ENCODE peak calls at places on chromosomes 3 and 15, in eight cellular contexts. A is GM23248, B is HCT116, H is GM23338, O is OCI-LY7, Z is PC-3, I is MM.1S, R is neural progenitor cell. F is an unnamed sample.

GRCh38 chr3:126133606-126134005 is 46.8 kb downstream of the ALDH1L1 start:
- DNase-seq in A (no peak), I (no peak), H (no peak), R (no peak), O (no peak), B (no peak), Z (no peak), F (no peak)

GRCh38 chr15:49379996-49380395 is 43.0 kb upstream of the FGF7 start:
- DNase-seq in A (no peak), O (no peak), R (no peak), H (peak; percentile 18), B (no peak), I (no peak), Z (no peak), F (no peak)

GRCh38 chr3:190326930-190327329 is 4.7 kb upstream of the CLDN1 start:
- DNase-seq in R (no peak), I (no peak), O (no peak), A (peak; percentile 52), Z (peak; percentile 22), H (no peak), B (no peak), F (no peak)

GRCh38 chr3:182124716-182125115 is 413.0 kb downstream of the SOX2 start:
- DNase-seq in Z (no peak), R (no peak), O (no peak), H (no peak), A (no peak), I (no peak), B (no peak), F (no peak)

GRCh38 chr15:40343512-40343911 is 2.8 kb upstream of the CCDC9B start:
- DNase-seq in H (no peak), R (no peak), A (peak; percentile 94), O (no peak), I (no peak), B (no peak), Z (peak; percentile 97), F (peak; percentile 60)

GRCh38 chr3:194051554-194052175 is 84.3 kb upstream of the HES1 start:
- DNase-seq in I (no peak), B (no peak), A (no peak), H (no peak), Z (no peak), R (no peak), O (no peak), F (no peak)

GRCh38 chr3:143720381-143720780 is 127.9 kb downstream of the SLC9A9 start:
- DNase-seq in A (no peak), R (no peak), Z (no peak), I (no peak), H (no peak), O (no peak), B (no peak), F (no peak)

GRCh38 chr15:84034831-84035753 is 200.5 kb upstream of the GOLGA6L4 start:
- DNase-seq in O (peak; percentile 27), Z (peak; percentile 70), A (peak; percentile 54), I (peak; percentile 41), R (peak; percentile 42), H (peak; percentile 83), B (peak; percentile 46), F (peak; percentile 58)

GRCh38 chr15:85414037-85414436 is 33.6 kb downstream of the AKAP13 start:
- DNase-seq in Z (no peak), A (no peak), I (no peak), R (no peak), B (no peak), H (no peak), O (no peak), F (no peak)

GRCh38 chr3:65549626-65549959 is 489.1 kb downstream of the MAGI1 start:
- DNase-seq in I (no peak), H (no peak), Z (no peak), B (no peak), A (no peak), O (no peak), R (no peak), F (no peak)

GRCh38 chr3:41519746-41520145 is 320.4 kb downstream of the CTNNB1 start:
- DNase-seq in R (no peak), I (no peak), O (no peak), A (peak; percentile 29), H (no peak), B (no peak), Z (no peak), F (no peak)

GRCh38 chr3:194879991-194880939 is 194.6 kb downstream of the FAM43A start:
- DNase-seq in A (peak; percentile 70), H (no peak), O (no peak), R (no peak), Z (peak; percentile 11), B (no peak), I (no peak), F (no peak)

GRCh38 chr15:32716960-32717289 is 879 bp upstream of the GREM1 start:
- DNase-seq in I (no peak), A (no peak), H (no peak), O (no peak), Z (no peak), B (no peak), R (no peak), F (no peak)

GRCh38 chr15:32721594-32721993 is 3.8 kb downstream of the GREM1 start:
- DNase-seq in O (no peak), R (no peak), I (no peak), Z (no peak), A (peak; percentile 81), B (no peak), H (no peak), F (no peak)

GRCh38 chr15:32717290-32718081 is at the start of gene GREM1:
- DNase-seq in O (no peak), R (peak; percentile 90), A (peak; percentile 84), H (peak; percentile 79), Z (no peak), B (no peak), I (no peak), F (peak; percentile 38)

GRCh38 chr15:32718082-32718821 is 448 bp downstream of the GREM1 start:
- DNase-seq in B (no peak), O (no peak), H (peak; percentile 68), I (no peak), A (peak; percentile 74), Z (no peak), R (peak; percentile 76), F (peak; percentile 34)

DNA sequence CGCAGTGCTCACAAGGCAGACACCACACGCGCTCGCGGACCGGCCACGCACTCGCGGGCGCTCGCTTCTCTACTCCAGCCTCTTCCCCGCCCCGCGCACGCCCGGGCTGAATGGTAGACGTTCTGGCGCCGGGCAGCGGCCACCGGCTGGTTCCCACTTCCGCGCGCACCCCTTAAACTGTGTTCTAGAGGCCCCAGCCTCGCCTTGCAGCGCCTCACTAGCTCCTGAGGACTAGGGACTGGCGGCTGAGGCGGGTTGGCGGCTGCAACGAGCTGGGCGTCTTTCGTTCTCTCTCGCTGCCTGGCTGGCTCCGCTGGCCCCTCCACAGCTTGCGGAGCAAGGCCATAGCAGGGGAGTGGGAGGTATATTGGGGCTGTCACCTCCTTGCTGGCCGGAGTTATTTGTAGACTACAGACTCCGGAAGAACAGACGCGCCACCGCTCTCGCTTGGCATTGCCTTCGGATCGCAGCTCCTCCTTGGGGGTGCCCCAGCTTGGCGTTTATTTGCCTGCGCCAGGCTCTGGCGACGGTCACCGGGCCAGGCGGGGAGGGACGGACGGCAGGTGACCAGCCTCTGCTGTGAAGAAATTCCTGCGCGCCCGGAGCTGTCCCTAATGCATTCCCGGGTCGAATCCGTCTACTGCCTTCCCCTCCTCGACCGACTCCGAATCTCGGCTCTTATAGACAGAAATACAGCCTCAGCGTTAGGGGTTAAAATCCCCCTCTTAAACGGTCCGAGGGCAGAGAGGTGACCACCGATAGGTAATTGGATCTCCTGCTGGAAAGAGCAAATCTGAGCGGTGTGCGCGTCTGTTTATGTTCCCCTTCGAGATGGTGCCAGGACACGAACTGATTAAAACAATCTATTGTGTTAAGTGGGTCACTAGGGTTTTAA is 1.3 kb downstream of the GREM1 start:
- DNase-seq in B (no peak), A (peak; percentile 75), R (peak; percentile 73), O (no peak), Z (peak; percentile 16), H (peak; percentile 63), I (no peak), F (peak; percentile 19)
- TF ChIP-seq EZH2phosphoT487 in B (no peak), A (no peak), R (peak; percentile 59), O (no peak), Z (no peak), H (peak; percentile 1), I (no peak), F (no peak)

DNA sequence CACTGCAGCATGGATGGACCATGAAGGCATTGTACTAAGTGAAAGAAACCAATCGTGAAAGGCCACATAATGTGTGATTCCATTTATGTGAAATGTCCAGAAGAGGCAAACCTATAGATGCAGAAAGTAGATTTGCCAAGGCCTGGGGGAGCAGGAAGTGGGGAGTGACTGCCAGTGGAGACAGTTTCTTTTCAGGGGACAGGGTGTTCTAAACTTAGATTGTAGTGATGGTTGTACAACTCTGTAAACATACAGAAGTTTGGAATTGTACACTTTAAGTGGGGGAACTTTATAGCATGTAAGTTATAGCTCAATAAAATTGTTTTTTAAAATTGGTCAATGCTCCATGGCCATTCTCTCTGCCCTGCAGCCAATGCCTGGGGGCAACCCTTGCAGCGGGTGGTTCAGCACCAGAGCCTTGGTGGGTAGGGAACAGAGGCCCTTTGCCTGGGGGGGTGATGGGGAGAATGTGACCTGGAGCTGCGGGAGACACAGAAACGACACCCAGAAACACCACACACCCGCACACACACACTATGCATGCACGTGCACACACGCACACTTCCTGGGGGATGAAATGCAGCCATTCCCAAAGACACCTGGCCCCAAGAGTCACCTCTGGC is 43.1 kb downstream of the DNAJB8 start:
- DNase-seq in O (no peak), I (no peak), R (no peak), H (no peak), B (no peak), A (no peak), Z (no peak), F (no peak)
- H3K4me1 ChIP-seq in O (no peaks in the 10 kb centered on the region), I (no peaks in the 10 kb centered on the region), R (peaks cover 3% of the 10 kb centered on the region), H (peaks cover 8% of the 10 kb centered on the region), B (peaks cover 45% of the 10 kb centered on the region), A (no peaks in the 10 kb centered on the region), Z (peaks cover 20% of the 10 kb centered on the region), F (peaks cover 6% of the 10 kb centered on the region)

DNA sequence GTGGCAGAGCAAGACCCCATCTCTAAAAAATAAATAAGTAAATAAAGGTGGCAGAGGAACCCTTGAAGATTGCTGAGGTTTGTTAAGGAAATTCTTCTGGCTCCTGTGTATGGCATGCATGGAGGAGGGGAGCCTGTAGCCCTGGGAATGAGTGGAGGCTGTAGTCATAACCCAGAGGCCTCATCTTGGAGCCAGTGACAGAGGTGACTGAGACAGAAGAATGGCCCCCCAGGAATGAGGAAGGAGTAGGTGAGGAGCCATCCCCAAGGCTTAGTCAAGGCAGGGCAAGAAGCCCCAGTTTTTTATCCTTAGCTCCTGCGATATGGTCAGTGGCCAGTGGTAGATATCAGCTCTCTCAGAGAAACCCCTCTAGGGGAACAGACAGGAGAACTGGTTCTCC is 46.5 kb downstream of the BSN start:
- DNase-seq in H (no peak), R (no peak), B (no peak), Z (no peak), I (no peak), O (no peak), A (peak; percentile 64), F (no peak)
- TF ChIP-seq EZH2phosphoT487 in H (no peak), R (no peak), B (no peak), Z (no peak), I (no peak), O (no peak), A (no peak), F (no peak)

GRCh38 chr15:70789213-70789612 is 25.9 kb upstream of the UACA start:
- DNase-seq in H (no peak), R (no peak), B (no peak), O (no peak), A (no peak), I (no peak), Z (peak; percentile 27), F (no peak)
- H3K4me1 ChIP-seq in H (no peaks in the 10 kb centered on the region), R (peaks cover 5% of the 10 kb centered on the region), B (peaks cover 16% of the 10 kb centered on the region), O (no peaks in the 10 kb centered on the region), A (peaks cover 54% of the 10 kb centered on the region), I (no peaks in the 10 kb centered on the region), Z (peaks cover 55% of the 10 kb centered on the region), F (peaks cover 14% of the 10 kb centered on the region)